ENCODE peak calls at places on chromosomes 11 and 22, in eight cellular contexts. T, X, R, A, O, F, C and I are unnamed samples.

GRCh38 chr11:58805065-58805464 is 39.4 kb downstream of the GLYATL2 start:
- DNase-seq in T (no peak), X (no peak), R (no peak), A (no peak), O (no peak), F (no peak), C (no peak), I (no peak)

GRCh38 chr11:100815787-100816330 is 128.8 kb downstream of the ARHGAP42 start:
- DNase-seq in T (no peak), X (no peak), R (no peak), A (no peak), O (no peak), F (no peak), C (no peak), I (no peak)

GRCh38 chr22:50015451-50016307 is 3.1 kb upstream of the IL17REL start:
- DNase-seq in T (no peak), X (peak), R (no peak), A (no peak), O (no peak), F (no peak), C (no peak), I (no peak)

GRCh38 chr11:25317221-25317620 is 820.4 kb downstream of the LUZP2 start:
- DNase-seq in T (no peak), X (no peak), R (no peak), A (no peak), O (no peak), F (no peak), C (no peak), I (no peak)

GRCh38 chr11:102522332-102523207 is 8.0 kb downstream of the MMP7 start:
- DNase-seq in T (no peak), X (no peak), R (no peak), A (no peak), O (no peak), F (no peak), C (no peak), I (no peak)

GRCh38 chr22:36330127-36330526 is 57.6 kb downstream of the MYH9 start:
- DNase-seq in T (no peak), X (no peak), R (no peak), A (no peak), O (no peak), F (no peak), C (no peak), I (no peak)

GRCh38 chr11:27216268-27217149 is 146.5 kb downstream of the CCDC34 start:
- DNase-seq in T (no peak), X (peak), R (peak), A (no peak), O (no peak), F (no peak), C (no peak), I (no peak)

GRCh38 chr22:32612834-32613233 is 138.2 kb downstream of the FBXO7 start:
- DNase-seq in T (no peak), X (no peak), R (no peak), A (no peak), O (no peak), F (no peak), C (no peak), I (no peak)

GRCh38 chr11:2672553-2673249 is 27.1 kb downstream of the KCNQ1OT1 start:
- DNase-seq in T (no peak), X (no peak), R (no peak), A (no peak), O (no peak), F (no peak), C (no peak), I (no peak)

GRCh38 chr11:117315285-117316196 is 515 bp downstream of the BACE1 start:
- DNase-seq in T (no peak), X (peak), R (no peak), A (no peak), O (no peak), F (no peak), C (no peak), I (no peak)

GRCh38 chr22:47154621-47155081 is 392.2 kb downstream of the TBC1D22A start:
- DNase-seq in T (no peak), X (peak), R (no peak), A (no peak), O (no peak), F (no peak), C (no peak), I (no peak)

GRCh38 chr22:19811211-19811621 is 43.5 kb downstream of the GNB1L start:
- DNase-seq in T (no peak), X (no peak), R (no peak), A (no peak), O (no peak), F (no peak), C (no peak), I (peak)

GRCh38 chr11:128707671-128708070 is 13.8 kb downstream of the FLI1 start:
- DNase-seq in T (no peak), X (no peak), R (no peak), A (no peak), O (no peak), F (no peak), C (no peak), I (no peak)

GRCh38 chr11:46600162-46600561 is 6.3 kb upstream of the AMBRA1 start:
- DNase-seq in T (no peak), X (no peak), R (no peak), A (no peak), O (no peak), F (no peak), C (no peak), I (no peak)

GRCh38 chr11:119861160-119861559 is 132.2 kb upstream of the NECTIN1 start:
- DNase-seq in T (no peak), X (no peak), R (no peak), A (no peak), O (no peak), F (no peak), C (no peak), I (no peak)

GRCh38 chr11:119864836-119865235 is 135.8 kb upstream of the NECTIN1 start:
- DNase-seq in T (no peak), X (no peak), R (no peak), A (no peak), O (no peak), F (no peak), C (no peak), I (no peak)

GRCh38 chr11:119860561-119861094 is 131.6 kb upstream of the NECTIN1 start:
- DNase-seq in T (no peak), X (no peak), R (no peak), A (no peak), O (no peak), F (no peak), C (no peak), I (no peak)

GRCh38 chr11:119863811-119864601 is 135.0 kb upstream of the NECTIN1 start:
- DNase-seq in T (no peak), X (peak), R (no peak), A (no peak), O (no peak), F (no peak), C (peak), I (no peak)

GRCh38 chr11:119863236-119863635 is 134.2 kb upstream of the NECTIN1 start:
- DNase-seq in T (no peak), X (no peak), R (no peak), A (no peak), O (no peak), F (no peak), C (no peak), I (no peak)
- TF ChIP-seq CTCF in T (no peak), X (no peak), R (no peak), A (no peak), O (no peak), F (no peak), C (no peak), I (no peak)

GRCh38 chr11:36069576-36070214 is 125.8 kb downstream of the LDLRAD3 start:
- DNase-seq in T (no peak), X (peak), R (peak), A (no peak), O (no peak), F (peak), C (no peak), I (no peak)

GRCh38 chr11:36062796-36063380 is 119.0 kb downstream of the LDLRAD3 start:
- DNase-seq in T (no peak), X (no peak), R (no peak), A (no peak), O (no peak), F (no peak), C (no peak), I (no peak)

GRCh38 chr11:36060926-36061325 is 117.1 kb downstream of the LDLRAD3 start:
- DNase-seq in T (no peak), X (no peak), R (no peak), A (no peak), O (no peak), F (no peak), C (no peak), I (no peak)

GRCh38 chr11:36066891-36067290 is 123.0 kb downstream of the LDLRAD3 start:
- DNase-seq in T (no peak), X (no peak), R (no peak), A (no peak), O (no peak), F (no peak), C (no peak), I (no peak)

GRCh38 chr11:36065436-36065835 is 121.6 kb downstream of the LDLRAD3 start:
- DNase-seq in T (no peak), X (no peak), R (no peak), A (no peak), O (no peak), F (no peak), C (no peak), I (no peak)
- TF ChIP-seq CTCF in T (no peak), X (no peak), R (no peak), A (no peak), O (no peak), F (no peak), C (no peak), I (no peak)

DNA sequence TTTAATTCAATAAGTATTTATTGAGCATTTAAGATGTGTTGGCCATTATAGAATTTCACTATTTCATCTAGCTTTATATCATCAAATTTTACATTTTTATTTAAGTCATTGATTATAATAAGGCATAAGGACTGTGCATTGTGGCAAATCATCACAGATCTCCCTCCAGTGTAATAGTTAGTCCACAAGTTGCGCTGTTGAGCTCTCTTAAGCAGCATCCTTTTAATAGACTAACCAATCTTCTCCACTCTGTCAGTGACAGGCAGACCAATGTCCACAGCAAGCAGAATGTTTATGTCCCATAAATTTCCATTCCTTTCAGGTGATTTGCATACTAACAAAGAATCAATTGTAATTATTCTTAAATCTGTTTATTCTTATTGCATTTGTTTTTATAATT is 595.3 kb upstream of the CCDC90B start:
- DNase-seq in T (no peak), X (no peak), R (no peak), A (no peak), O (no peak), F (no peak), C (no peak), I (no peak)
- TF ChIP-seq CTCF in T (no peak), X (no peak), R (no peak), A (no peak), O (no peak), F (no peak), C (peak), I (no peak)

GRCh38 chr11:121909571-121909970 is 206.4 kb downstream of the BLID start:
- DNase-seq in T (no peak), X (no peak), R (no peak), A (no peak), O (no peak), F (no peak), C (no peak), I (no peak)

GRCh38 chr11:121901853-121902252 is 214.2 kb downstream of the BLID start:
- DNase-seq in T (no peak), X (no peak), R (no peak), A (no peak), O (no peak), F (no peak), C (no peak), I (no peak)

GRCh38 chr11:121904148-121904547 is 211.9 kb downstream of the BLID start:
- DNase-seq in T (no peak), X (no peak), R (no peak), A (no peak), O (no peak), F (no peak), C (peak), I (no peak)

DNA sequence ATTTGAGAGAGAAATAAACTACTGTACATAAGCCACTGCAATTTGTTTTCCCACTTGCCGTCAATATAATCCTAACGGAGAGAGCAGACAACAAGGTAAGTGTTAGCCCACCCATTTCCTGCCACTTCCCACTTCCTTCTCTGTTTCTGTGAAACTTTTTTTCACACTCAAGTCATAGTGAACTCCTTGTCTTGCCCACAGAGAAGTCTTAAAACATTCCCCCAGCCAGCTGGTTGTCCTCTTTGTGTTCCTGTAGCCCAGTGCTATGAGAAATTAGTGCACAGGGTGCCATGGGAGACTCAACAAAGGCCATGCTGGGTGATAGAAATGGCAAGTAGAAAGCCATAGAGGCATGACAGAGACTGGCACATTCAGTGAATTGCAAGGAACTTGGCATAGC is 208.6 kb downstream of the BLID start:
- DNase-seq in T (no peak), X (no peak), R (no peak), A (no peak), O (no peak), F (no peak), C (no peak), I (no peak)
- TF ChIP-seq CTCF in T (no peak), X (no peak), R (no peak), A (no peak), O (no peak), F (no peak), C (no peak), I (no peak)

DNA sequence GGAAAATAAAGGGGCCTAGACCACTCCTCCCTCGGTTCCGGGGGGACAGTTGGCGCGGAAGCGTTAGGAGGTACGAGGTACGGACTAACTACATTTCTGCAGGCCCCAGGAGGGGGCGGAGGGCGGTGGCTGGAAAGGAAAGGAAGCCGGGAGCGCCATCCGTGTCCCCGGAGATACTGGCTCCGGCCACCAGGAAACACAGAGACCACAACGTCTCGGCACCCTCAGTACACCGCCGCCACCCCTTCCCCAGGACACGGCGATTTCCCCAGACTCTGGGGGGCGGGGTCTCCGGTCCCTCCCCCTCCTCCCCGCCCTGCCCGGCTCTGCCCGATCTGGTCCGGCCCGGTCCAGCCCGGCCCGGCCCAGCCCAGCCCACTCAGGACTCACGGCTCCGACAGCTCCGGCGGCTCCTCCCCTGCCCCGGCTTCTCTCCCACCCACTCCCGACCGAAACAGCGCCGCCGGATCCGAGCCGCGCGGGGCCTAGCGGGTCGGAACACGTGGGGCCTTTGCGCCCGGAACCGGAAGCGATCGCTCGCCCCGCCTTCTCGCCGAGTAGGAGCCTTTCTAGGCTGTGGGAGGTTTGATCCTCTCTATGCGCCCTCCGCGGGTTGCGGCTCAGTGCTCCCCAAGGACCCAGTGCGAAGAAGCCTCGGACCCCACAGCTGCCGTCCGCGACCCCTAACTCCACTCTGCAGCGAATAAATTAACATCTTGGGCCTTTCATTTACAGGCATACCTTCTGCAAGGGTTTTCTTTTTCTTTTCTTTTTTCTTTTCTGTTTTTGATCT is at the start of gene ZNF202:
- DNase-seq in T (peak), X (peak), R (peak), A (peak), O (peak), F (peak), C (peak), I (peak)
- TF ChIP-seq CTCF in T (no peak), X (peak), R (no peak), A (peak), O (no peak), F (peak), C (no peak), I (peak)

GRCh38 chr11:64661146-64661545 is 61.9 kb downstream of the NRXN2 start:
- DNase-seq in T (no peak), X (peak), R (no peak), A (no peak), O (no peak), F (no peak), C (no peak), I (no peak)
- TF ChIP-seq CTCF in T (no peak), X (no peak), R (no peak), A (no peak), O (no peak), F (no peak), C (no peak), I (no peak)

DNA sequence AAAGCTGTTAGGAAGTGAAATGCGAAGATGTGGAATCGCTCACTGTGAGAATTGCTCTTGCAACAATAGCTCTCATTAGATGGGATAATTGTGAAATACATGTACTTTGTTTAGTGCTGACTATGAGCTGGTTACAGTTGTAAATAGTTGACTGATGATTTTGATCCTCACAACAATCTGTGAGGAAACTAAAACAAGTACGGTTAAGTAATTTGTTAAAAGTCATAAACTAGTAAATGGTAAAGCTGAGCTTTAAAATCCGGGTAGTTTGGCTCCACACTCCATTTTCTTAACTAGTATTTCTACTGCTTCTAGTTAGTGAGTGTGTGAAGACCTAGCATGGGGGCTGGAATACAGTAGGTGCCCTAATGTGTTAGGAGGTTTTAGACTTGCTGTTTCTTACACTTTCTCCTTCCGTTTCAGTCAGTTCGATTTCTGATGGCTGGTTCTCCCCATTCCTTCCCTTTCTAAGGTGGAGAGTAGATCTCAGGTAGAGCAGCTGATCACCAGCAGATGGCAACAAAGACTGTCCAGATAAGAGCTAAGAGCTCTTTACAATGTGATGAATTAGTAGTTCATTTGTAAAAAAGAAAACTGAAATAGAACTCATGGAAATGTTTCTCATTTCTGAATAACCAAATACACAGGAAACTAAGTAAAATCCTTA is 16.3 kb upstream of the CYP2R1 start:
- DNase-seq in T (no peak), X (peak), R (no peak), A (peak), O (peak), F (no peak), C (peak), I (no peak)
- TF ChIP-seq CTCF in T (peak), X (peak), R (no peak), A (peak), O (peak), F (peak), C (peak), I (peak)

GRCh38 chr11:70428701-70429427 is 30.5 kb downstream of the CTTN start:
- DNase-seq in T (no peak), X (no peak), R (no peak), A (no peak), O (no peak), F (no peak), C (no peak), I (no peak)

GRCh38 chr11:70423523-70424505 is 25.5 kb downstream of the CTTN start:
- DNase-seq in T (peak), X (no peak), R (no peak), A (peak), O (no peak), F (peak), C (no peak), I (no peak)

GRCh38 chr11:70422692-70423522 is 24.6 kb downstream of the CTTN start:
- DNase-seq in T (no peak), X (no peak), R (no peak), A (no peak), O (no peak), F (no peak), C (no peak), I (no peak)

GRCh38 chr11:70421123-70421522 is 22.8 kb downstream of the CTTN start:
- DNase-seq in T (no peak), X (no peak), R (no peak), A (no peak), O (no peak), F (no peak), C (no peak), I (no peak)

DNA sequence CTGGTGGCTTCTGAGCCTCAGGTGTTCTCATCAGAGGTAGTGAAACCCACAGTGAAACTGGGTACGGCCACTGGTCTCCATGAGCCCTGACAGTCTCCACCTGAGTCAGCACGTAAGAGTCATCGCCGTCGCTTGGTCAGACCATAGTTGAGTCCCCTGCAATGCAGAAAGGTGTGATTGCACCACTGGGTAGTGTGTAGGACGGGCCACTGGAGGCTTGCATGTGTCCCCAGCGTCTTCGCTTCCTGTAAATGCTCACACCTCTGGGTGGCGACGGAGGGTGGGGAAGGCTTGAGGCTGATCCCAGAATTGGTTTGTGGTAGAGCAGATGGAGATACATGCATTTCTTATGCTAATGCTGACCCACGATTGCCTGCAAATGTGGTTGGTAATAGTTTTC is 26.4 kb downstream of the CTTN start:
- DNase-seq in T (no peak), X (no peak), R (no peak), A (no peak), O (no peak), F (no peak), C (no peak), I (no peak)
- TF ChIP-seq CTCF in T (no peak), X (no peak), R (no peak), A (no peak), O (no peak), F (no peak), C (no peak), I (no peak)